ENCODE peak calls at places on chromosomes 1 and 21, in ten cellular contexts. X is endothelial cell of umbilical vein, Y is upper lobe of left lung, W is prostate gland, G is SK-N-SH, E is HepG2, L is K562, N is vagina, C is Panc1, M is transverse colon. P is an unnamed sample. For H3K9me3, the result is how much of the 10 kb centered on the place peaks cover.

GRCh38 chr1:1960480-1961196 is 41.6 kb upstream of the TMEM52 start:
- DNase-seq in X (no peak), Y (no peak), W (no peak), G (no peak), E (no peak), L (no peak), N (no peak), C (no peak), M (no peak), P (no peak)

GRCh38 chr1:41754540-41754939 is 164.2 kb downstream of the HIVEP3 start:
- DNase-seq in X (no peak), Y (no peak), W (no peak), G (no peak), E (no peak), L (no peak), N (no peak), C (no peak), M (no peak), P (peak)

GRCh38 chr1:2320001-2320400 is 71.4 kb downstream of the MORN1 start:
- DNase-seq in X (no peak), Y (no peak), W (no peak), G (no peak), E (no peak), L (no peak), N (no peak), C (no peak), M (no peak), P (no peak)

GRCh38 chr1:61227857-61228557 is 145.6 kb downstream of the NFIA start:
- DNase-seq in X (no peak), Y (no peak), W (no peak), G (peak), E (no peak), L (no peak), N (no peak), C (no peak), M (no peak), P (no peak)

GRCh38 chr1:115840615-115841460 is at the start of gene NHLH2:
- DNase-seq in X (no peak), Y (no peak), W (no peak), G (peak), E (no peak), L (no peak), N (no peak), C (no peak), M (no peak), P (no peak)

GRCh38 chr1:206005234-206005633 is 2.0 kb upstream of the RAB7B start:
- DNase-seq in X (no peak), Y (no peak), W (no peak), G (no peak), E (no peak), L (no peak), N (no peak), C (no peak), M (no peak), P (no peak)

GRCh38 chr1:100786870-100787269 is 67.3 kb downstream of the VCAM1 start:
- DNase-seq in X (no peak), Y (no peak), W (no peak), G (no peak), E (no peak), L (no peak), N (no peak), C (no peak), M (no peak), P (no peak)

GRCh38 chr1:183135336-183135735 is 50.7 kb upstream of the LAMC2 start:
- DNase-seq in X (no peak), Y (no peak), W (no peak), G (no peak), E (no peak), L (no peak), N (no peak), C (no peak), M (no peak), P (no peak)

GRCh38 chr1:23178931-23179330 is 10.3 kb upstream of the LUZP1 start:
- DNase-seq in X (peak), Y (no peak), W (no peak), G (peak), E (no peak), L (peak), N (no peak), C (no peak), M (no peak), P (no peak)

GRCh38 chr1:7620196-7620595 is 150.9 kb upstream of the VAMP3 start:
- DNase-seq in X (no peak), Y (no peak), W (no peak), G (no peak), E (no peak), L (no peak), N (no peak), C (no peak), M (no peak), P (peak)

GRCh38 chr1:161913482-161914140 is 110.1 kb downstream of the OLFML2B start:
- DNase-seq in X (no peak), Y (no peak), W (no peak), G (no peak), E (peak), L (no peak), N (no peak), C (no peak), M (no peak), P (no peak)

GRCh38 chr1:69567847-69568434 is at the start of gene LRRC7:
- DNase-seq in X (peak), Y (no peak), W (no peak), G (peak), E (no peak), L (peak), N (no peak), C (no peak), M (no peak), P (peak)

GRCh38 chr1:232678185-232678886 is 48.4 kb upstream of the SIPA1L2 start:
- DNase-seq in X (peak), Y (no peak), W (peak), G (no peak), E (no peak), L (no peak), N (no peak), C (no peak), M (peak), P (no peak)

GRCh38 chr21:32186843-32187242 is 92.0 kb downstream of the MIS18A start:
- DNase-seq in X (no peak), Y (no peak), W (no peak), G (no peak), E (no peak), L (no peak), N (no peak), C (no peak), M (no peak), P (no peak)

GRCh38 chr21:18049461-18049860 is 195.2 kb upstream of the CHODL start:
- DNase-seq in X (no peak), Y (no peak), W (no peak), G (no peak), E (no peak), L (no peak), N (no peak), C (no peak), M (no peak), P (no peak)

GRCh38 chr1:54230507-54231339 is 30.8 kb downstream of the MRPL37 start:
- DNase-seq in X (no peak), Y (no peak), W (no peak), G (peak), E (no peak), L (no peak), N (no peak), C (no peak), M (no peak), P (peak)

GRCh38 chr1:221809101-221810029 is 67.5 kb upstream of the DUSP10 start:
- DNase-seq in X (peak), Y (no peak), W (no peak), G (no peak), E (no peak), L (no peak), N (no peak), C (no peak), M (no peak), P (no peak)

GRCh38 chr1:226711976-226712778 is 26.9 kb downstream of the ITPKB start:
- DNase-seq in X (no peak), Y (no peak), W (no peak), G (no peak), E (no peak), L (no peak), N (no peak), C (no peak), M (no peak), P (no peak)

GRCh38 chr1:89457046-89457445 is 67.6 kb upstream of the LRRC8B start:
- DNase-seq in X (no peak), Y (no peak), W (no peak), G (no peak), E (no peak), L (no peak), N (no peak), C (no peak), M (no peak), P (no peak)

GRCh38 chr1:85818371-85818770 is 110.1 kb upstream of the ZNHIT6 start:
- DNase-seq in X (no peak), Y (no peak), W (peak), G (no peak), E (no peak), L (no peak), N (no peak), C (peak), M (no peak), P (no peak)

GRCh38 chr1:60129916-60130315 is 56.3 kb upstream of the C1orf87 start:
- DNase-seq in X (no peak), Y (no peak), W (no peak), G (no peak), E (no peak), L (no peak), N (no peak), C (no peak), M (no peak), P (no peak)

GRCh38 chr1:44250113-44250781 is 37.0 kb downstream of the DMAP1 start:
- DNase-seq in X (no peak), Y (no peak), W (no peak), G (no peak), E (no peak), L (no peak), N (no peak), C (no peak), M (no peak), P (peak)

GRCh38 chr21:44090332-44090731 is 16.9 kb upstream of the PWP2 start:
- DNase-seq in X (no peak), Y (no peak), W (peak), G (no peak), E (no peak), L (no peak), N (no peak), C (no peak), M (peak), P (peak)

GRCh38 chr1:155254228-155254713 is 1.0 kb downstream of the ENTREP3 start:
- DNase-seq in X (no peak), Y (no peak), W (no peak), G (no peak), E (no peak), L (peak), N (no peak), C (no peak), M (no peak), P (no peak)

DNA sequence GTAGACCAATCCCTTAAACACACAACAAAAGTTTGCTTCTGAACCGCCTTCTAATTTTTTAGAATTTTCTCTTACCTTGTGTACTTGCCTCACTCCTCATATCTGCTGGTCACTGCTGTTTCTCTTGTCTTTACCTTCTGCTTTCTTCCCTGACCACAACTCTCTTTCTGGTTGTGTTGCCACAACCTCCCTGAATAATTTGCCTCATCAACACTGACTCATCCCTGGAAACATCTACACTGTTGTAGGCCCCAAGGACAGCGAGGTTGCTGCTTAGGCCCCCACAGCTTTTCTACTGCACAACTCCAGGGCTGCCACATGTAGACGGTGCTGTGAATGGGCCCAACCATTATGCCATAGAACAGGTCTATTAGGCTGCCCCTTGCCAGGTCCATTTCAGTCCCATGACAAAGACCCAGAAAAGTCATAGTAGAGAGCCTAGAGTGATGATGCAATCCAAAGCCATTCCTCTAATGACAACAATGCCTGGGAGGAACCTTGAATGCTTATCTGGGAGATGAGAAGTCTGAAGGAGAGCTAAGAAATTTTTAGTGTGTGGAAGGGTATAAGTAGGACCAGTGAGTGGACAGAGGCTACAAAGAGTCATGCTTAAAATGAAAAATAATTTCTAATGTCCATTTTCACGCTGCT is 36.6 kb upstream of the LCE5A start:
- DNase-seq in X (no peak), Y (no peak), W (no peak), G (no peak), E (no peak), L (no peak), N (no peak), C (no peak), M (no peak), P (no peak)
- H3K9me3 ChIP-seq in X (under half), Y (under half), W (under half), G (under half), E (half or more), L (under half), N (under half), C (under half), M (under half), P (under half)

GRCh38 chr1:229894535-229894934 is 172.5 kb upstream of the GALNT2 start:
- DNase-seq in X (no peak), Y (no peak), W (no peak), G (no peak), E (no peak), L (no peak), N (no peak), C (no peak), M (no peak), P (no peak)
- H3K4me3 ChIP-seq in X (no peak), Y (no peak), W (no peak), G (no peak), E (no peak), L (no peak), N (no peak), C (no peak), M (no peak), P (no peak)

GRCh38 chr1:243390315-243390875 is 134.6 kb downstream of the SDCCAG8 start:
- DNase-seq in X (peak), Y (no peak), W (no peak), G (no peak), E (no peak), L (no peak), N (no peak), C (no peak), M (no peak), P (no peak)
- TF ChIP-seq POLR2AphosphoS5 in X (no peak), Y (no peak), W (no peak), G (no peak), E (no peak), L (no peak), N (no peak), C (no peak), M (no peak), P (no peak)

GRCh38 chr1:14160766-14161165 is 437.7 kb upstream of the KAZN start:
- DNase-seq in X (no peak), Y (no peak), W (no peak), G (no peak), E (no peak), L (no peak), N (no peak), C (no peak), M (no peak), P (no peak)
- H3K9me3 ChIP-seq in X (under half), Y (under half), W (under half), G (under half), E (half or more), L (under half), N (under half), C (under half), M (under half), P (under half)

GRCh38 chr21:38487906-38488639 is 10.2 kb downstream of the ERG start:
- DNase-seq in X (peak), Y (no peak), W (no peak), G (no peak), E (no peak), L (no peak), N (no peak), C (no peak), M (no peak), P (no peak)
- H3K4me3 ChIP-seq in X (no peak), Y (no peak), W (no peak), G (no peak), E (no peak), L (no peak), N (no peak), C (no peak), M (no peak), P (no peak)

P was measured in spleen.